ENCODE peak calls at places on chromosomes 3 and 15, in seven cellular contexts. One of them, this sample, is unnamed.

GRCh38 chr15:77862651-77863104 is 214.8 kb downstream of the TBC1D2B start:
- DNase-seq in breast epithelium: no peak
- DNase-seq in A549: no peak
- DNase-seq in gastrocnemius medialis: no peak
- DNase-seq in ovary: no peak
- DNase-seq in spleen: peak
- DNase-seq in stomach: no peak
- DNase-seq in this sample: no peak

GRCh38 chr3:172129868-172130751 is 90.7 kb downstream of the FNDC3B start:
- DNase-seq in breast epithelium: peak
- DNase-seq in A549: peak
- DNase-seq in gastrocnemius medialis: peak
- DNase-seq in ovary: peak
- DNase-seq in spleen: peak
- DNase-seq in stomach: peak
- DNase-seq in this sample: peak

GRCh38 chr3:184677344-184678316 is 34.2 kb downstream of the MAGEF1 start:
- DNase-seq in breast epithelium: no peak
- DNase-seq in A549: no peak
- DNase-seq in gastrocnemius medialis: no peak
- DNase-seq in ovary: no peak
- DNase-seq in spleen: no peak
- DNase-seq in stomach: no peak
- DNase-seq in this sample: no peak

GRCh38 chr15:29040367-29040745 is 154.6 kb downstream of the APBA2 start:
- DNase-seq in breast epithelium: no peak
- DNase-seq in A549: no peak
- DNase-seq in gastrocnemius medialis: no peak
- DNase-seq in ovary: no peak
- DNase-seq in spleen: no peak
- DNase-seq in stomach: no peak
- DNase-seq in this sample: no peak

GRCh38 chr3:138747229-138747628 is 87.5 kb downstream of the PIK3CB start:
- DNase-seq in breast epithelium: no peak
- DNase-seq in A549: no peak
- DNase-seq in gastrocnemius medialis: no peak
- DNase-seq in ovary: no peak
- DNase-seq in spleen: no peak
- DNase-seq in stomach: no peak
- DNase-seq in this sample: no peak

GRCh38 chr3:37256447-37256846 is 82.1 kb upstream of the LRRFIP2 start:
- DNase-seq in breast epithelium: no peak
- DNase-seq in A549: peak
- DNase-seq in gastrocnemius medialis: no peak
- DNase-seq in ovary: no peak
- DNase-seq in spleen: no peak
- DNase-seq in stomach: no peak
- DNase-seq in this sample: no peak

GRCh38 chr15:72911658-72912057 is 128.1 kb upstream of the ADPGK start:
- DNase-seq in breast epithelium: no peak
- DNase-seq in A549: no peak
- DNase-seq in gastrocnemius medialis: no peak
- DNase-seq in ovary: no peak
- DNase-seq in spleen: no peak
- DNase-seq in stomach: no peak
- DNase-seq in this sample: no peak

GRCh38 chr3:39220551-39221530 is 28.4 kb upstream of the XIRP1 start:
- DNase-seq in breast epithelium: no peak
- DNase-seq in A549: no peak
- DNase-seq in gastrocnemius medialis: no peak
- DNase-seq in ovary: no peak
- DNase-seq in spleen: no peak
- DNase-seq in stomach: no peak
- DNase-seq in this sample: no peak

GRCh38 chr3:51942603-51943450 is 664 bp downstream of the PARP3 start:
- DNase-seq in breast epithelium: peak
- DNase-seq in A549: peak
- DNase-seq in gastrocnemius medialis: no peak
- DNase-seq in ovary: peak
- DNase-seq in spleen: peak
- DNase-seq in stomach: peak
- DNase-seq in this sample: peak

GRCh38 chr15:84595660-84596059 is 5.1 kb upstream of the ZSCAN2 start:
- DNase-seq in breast epithelium: no peak
- DNase-seq in A549: no peak
- DNase-seq in gastrocnemius medialis: no peak
- DNase-seq in ovary: no peak
- DNase-seq in spleen: no peak
- DNase-seq in stomach: no peak
- DNase-seq in this sample: no peak

GRCh38 chr3:127697531-127698240 is 24.9 kb downstream of the ABTB1 start:
- DNase-seq in breast epithelium: peak
- DNase-seq in A549: peak
- DNase-seq in gastrocnemius medialis: peak
- DNase-seq in ovary: peak
- DNase-seq in spleen: peak
- DNase-seq in stomach: peak
- DNase-seq in this sample: peak

GRCh38 chr3:11459147-11459837 is 184.4 kb downstream of the VGLL4 start:
- DNase-seq in breast epithelium: no peak
- DNase-seq in A549: no peak
- DNase-seq in gastrocnemius medialis: no peak
- DNase-seq in ovary: no peak
- DNase-seq in spleen: no peak
- DNase-seq in stomach: no peak
- DNase-seq in this sample: no peak

GRCh38 chr15:72732554-72732953 is 46.5 kb downstream of the BBS4 start:
- DNase-seq in breast epithelium: no peak
- DNase-seq in A549: no peak
- DNase-seq in gastrocnemius medialis: no peak
- DNase-seq in ovary: no peak
- DNase-seq in spleen: no peak
- DNase-seq in stomach: no peak
- DNase-seq in this sample: no peak

GRCh38 chr3:43755511-43756200 is 64.9 kb downstream of the ABHD5 start:
- DNase-seq in breast epithelium: no peak
- DNase-seq in A549: no peak
- DNase-seq in gastrocnemius medialis: no peak
- DNase-seq in ovary: no peak
- DNase-seq in spleen: no peak
- DNase-seq in stomach: no peak
- DNase-seq in this sample: no peak

GRCh38 chr3:187027531-187027936 is 97.2 kb downstream of the ST6GAL1 start:
- DNase-seq in breast epithelium: no peak
- DNase-seq in A549: no peak
- DNase-seq in gastrocnemius medialis: no peak
- DNase-seq in ovary: no peak
- DNase-seq in spleen: no peak
- DNase-seq in stomach: no peak
- DNase-seq in this sample: no peak

GRCh38 chr3:128084675-128085021 is 32.4 kb downstream of the SEC61A1 start:
- DNase-seq in breast epithelium: no peak
- DNase-seq in A549: no peak
- DNase-seq in gastrocnemius medialis: no peak
- DNase-seq in ovary: peak
- DNase-seq in spleen: no peak
- DNase-seq in stomach: no peak
- DNase-seq in this sample: peak

GRCh38 chr15:78930577-78931388 is 14.1 kb downstream of the CTSH start:
- DNase-seq in breast epithelium: peak
- DNase-seq in A549: peak
- DNase-seq in gastrocnemius medialis: peak
- DNase-seq in ovary: no peak
- DNase-seq in spleen: peak
- DNase-seq in stomach: no peak
- DNase-seq in this sample: peak

GRCh38 chr3:134049676-134050075 is 20.0 kb upstream of the SLCO2A1 start:
- DNase-seq in breast epithelium: no peak
- DNase-seq in A549: no peak
- DNase-seq in gastrocnemius medialis: no peak
- DNase-seq in ovary: no peak
- DNase-seq in spleen: no peak
- DNase-seq in stomach: no peak
- DNase-seq in this sample: no peak

GRCh38 chr15:90101969-90102890 is at the start of gene IDH2:
- DNase-seq in breast epithelium: peak
- DNase-seq in A549: peak
- DNase-seq in gastrocnemius medialis: peak
- DNase-seq in ovary: peak
- DNase-seq in spleen: peak
- DNase-seq in stomach: peak
- DNase-seq in this sample: peak

GRCh38 chr3:125194849-125195601 is 17.5 kb downstream of the SLC12A8 start:
- DNase-seq in breast epithelium: no peak
- DNase-seq in A549: no peak
- DNase-seq in gastrocnemius medialis: no peak
- DNase-seq in ovary: no peak
- DNase-seq in spleen: no peak
- DNase-seq in stomach: no peak
- DNase-seq in this sample: no peak

GRCh38 chr3:46218310-46218709 is 10.2 kb upstream of the CCR1 start:
- DNase-seq in breast epithelium: no peak
- DNase-seq in A549: no peak
- DNase-seq in gastrocnemius medialis: no peak
- DNase-seq in ovary: no peak
- DNase-seq in spleen: no peak
- DNase-seq in stomach: no peak
- DNase-seq in this sample: no peak

DNA sequence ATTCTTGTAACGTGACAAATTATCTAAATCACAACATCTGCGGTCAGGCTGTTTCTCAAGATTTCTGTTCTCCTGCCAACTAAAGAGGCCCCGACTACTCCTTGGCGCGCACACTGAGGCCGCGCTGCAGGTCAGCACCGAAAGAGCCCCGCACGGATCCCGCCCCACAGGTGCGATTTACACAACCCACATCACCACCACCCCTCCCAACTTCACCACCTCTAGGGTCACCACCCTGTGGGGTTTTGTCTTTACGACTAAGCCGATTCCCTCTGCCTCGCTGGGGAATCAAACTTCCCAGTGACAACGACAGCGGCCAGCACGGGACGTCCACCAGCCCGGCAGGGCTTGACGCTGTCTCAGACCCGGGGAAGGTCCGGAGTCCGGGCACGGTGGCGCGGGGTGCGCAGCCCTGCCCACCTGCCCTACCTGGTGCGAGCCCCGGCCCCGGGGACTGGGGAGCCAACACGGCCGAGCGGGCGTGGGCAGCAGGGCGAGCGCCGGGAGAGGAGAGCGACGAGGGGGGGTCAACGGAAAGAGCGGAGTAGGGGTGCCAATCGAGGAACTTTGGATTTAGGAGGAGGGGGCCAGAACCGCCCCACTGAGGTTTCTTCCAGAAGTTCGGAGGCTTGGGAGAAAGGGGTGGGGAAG is 764 bp downstream of the UACA start:
- DNase-seq in breast epithelium: peak
- DNase-seq in A549: peak
- DNase-seq in gastrocnemius medialis: peak
- DNase-seq in ovary: no peak
- DNase-seq in spleen: peak
- DNase-seq in stomach: peak
- DNase-seq in this sample: peak
- TF ChIP-seq POLR2A in breast epithelium: no peak
- TF ChIP-seq POLR2A in A549: no peak
- TF ChIP-seq POLR2A in gastrocnemius medialis: peak
- TF ChIP-seq POLR2A in ovary: no peak
- TF ChIP-seq POLR2A in spleen: no peak
- TF ChIP-seq POLR2A in stomach: no peak
- TF ChIP-seq POLR2A in this sample: peak

DNA sequence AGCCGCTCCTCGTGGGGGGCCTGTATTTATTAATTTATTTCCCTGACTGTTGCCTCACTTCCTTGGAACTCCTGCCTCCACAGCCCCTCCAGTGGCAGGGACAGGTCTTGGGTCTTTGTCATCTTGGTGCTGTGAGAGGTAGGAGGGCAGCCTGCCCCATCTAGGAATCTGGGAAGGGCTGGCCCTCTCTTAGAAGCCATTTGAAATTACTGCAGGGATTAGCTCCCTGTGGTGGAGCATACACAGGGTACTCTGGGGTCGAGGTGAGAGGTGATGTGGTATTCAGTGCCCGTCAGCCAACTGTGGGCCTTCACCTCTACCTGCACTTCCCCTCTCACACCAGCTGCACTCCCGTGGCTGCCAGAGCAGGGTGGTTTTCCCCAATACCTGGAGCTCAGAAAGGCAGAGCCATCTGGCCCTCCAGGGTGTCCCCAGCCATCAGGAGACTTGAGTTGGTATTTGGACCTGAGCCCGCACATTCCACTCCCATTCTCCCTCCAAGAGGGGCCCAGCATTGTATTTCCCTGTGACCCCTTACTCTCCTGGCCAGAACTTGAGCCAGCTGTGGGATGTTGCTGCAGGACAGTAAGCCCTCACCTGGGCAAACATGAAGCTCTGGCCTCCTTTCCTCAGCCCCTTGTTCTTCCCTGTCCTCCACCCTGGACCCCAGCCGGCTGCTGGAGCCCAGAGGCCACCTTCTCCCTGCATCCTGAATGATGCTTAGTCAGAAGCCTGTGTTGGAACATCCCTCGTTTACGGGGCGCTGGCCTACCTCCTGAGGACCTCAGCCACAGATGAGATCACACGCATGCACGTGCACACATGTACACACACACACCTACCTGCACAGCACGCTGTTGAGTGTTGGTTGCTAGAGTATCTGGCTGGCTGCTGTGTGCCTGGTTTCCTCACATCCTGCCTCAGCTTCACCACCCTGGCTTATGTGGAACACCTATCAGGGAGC is 2.0 kb upstream of the JMJD7 start:
- DNase-seq in breast epithelium: no peak
- DNase-seq in A549: no peak
- DNase-seq in gastrocnemius medialis: no peak
- DNase-seq in ovary: no peak
- DNase-seq in spleen: no peak
- DNase-seq in stomach: no peak
- DNase-seq in this sample: no peak
- TF ChIP-seq CTCF in breast epithelium: no peak
- TF ChIP-seq CTCF in A549: no peak
- TF ChIP-seq CTCF in gastrocnemius medialis: no peak
- TF ChIP-seq CTCF in ovary: no peak
- TF ChIP-seq CTCF in spleen: no peak
- TF ChIP-seq CTCF in stomach: no peak
- TF ChIP-seq CTCF in this sample: no peak

GRCh38 chr3:107795514-107796094 is 272.8 kb downstream of the BBX start:
- DNase-seq in breast epithelium: no peak
- DNase-seq in A549: no peak
- DNase-seq in gastrocnemius medialis: no peak
- DNase-seq in ovary: no peak
- DNase-seq in spleen: no peak
- DNase-seq in stomach: no peak
- DNase-seq in this sample: no peak
- TF ChIP-seq POLR2A in breast epithelium: no peak
- TF ChIP-seq POLR2A in A549: no peak
- TF ChIP-seq POLR2A in gastrocnemius medialis: no peak
- TF ChIP-seq POLR2A in ovary: no peak
- TF ChIP-seq POLR2A in spleen: no peak
- TF ChIP-seq POLR2A in stomach: no peak
- TF ChIP-seq POLR2A in this sample: no peak

DNA sequence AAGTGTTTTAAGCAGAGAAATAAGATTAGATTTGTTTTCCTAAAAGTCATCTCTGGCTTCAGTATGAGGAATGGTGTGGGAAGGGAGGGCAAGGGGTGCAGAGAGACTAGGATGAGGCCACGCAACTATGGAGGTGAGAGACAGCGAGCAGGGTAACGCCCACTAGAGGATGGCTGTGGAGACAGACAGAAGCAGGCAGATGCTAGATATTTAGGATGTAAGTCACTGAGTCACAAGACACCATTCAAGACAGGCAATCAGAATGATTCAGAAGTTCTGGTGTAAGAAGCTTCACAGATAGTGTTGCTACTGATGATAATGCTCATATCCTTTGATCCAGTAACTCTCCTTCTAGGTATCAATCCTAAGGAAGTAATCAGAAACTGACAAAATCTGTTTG is 19.1 kb downstream of the HSPBAP1 start:
- DNase-seq in breast epithelium: no peak
- DNase-seq in A549: peak
- DNase-seq in gastrocnemius medialis: no peak
- DNase-seq in ovary: no peak
- DNase-seq in spleen: no peak
- DNase-seq in stomach: no peak
- DNase-seq in this sample: no peak
- TF ChIP-seq CTCF in breast epithelium: no peak
- TF ChIP-seq CTCF in A549: no peak
- TF ChIP-seq CTCF in gastrocnemius medialis: no peak
- TF ChIP-seq CTCF in ovary: no peak
- TF ChIP-seq CTCF in spleen: no peak
- TF ChIP-seq CTCF in stomach: no peak
- TF ChIP-seq CTCF in this sample: no peak